ENCODE peak calls at places on chromosomes 11 and 22, in six cellular contexts. S is WTC11, Z is H1, R is HepG2, D is K562, C is GM12878. X is an unnamed sample.

GRCh38 chr22:17943533-17944204 is 80.7 kb downstream of the MICAL3 start:
- DNase-seq in C (no peak), D (no peak), R (no peak), Z (no peak), S (no peak), X (no peak)

GRCh38 chr22:24049978-24050377 is 38.9 kb downstream of the CABIN1 start:
- DNase-seq in D (no peak), C (no peak), R (no peak), Z (no peak), S (no peak), X (no peak)

GRCh38 chr11:65661599-65662246 is 993 bp downstream of the RELA start:
- DNase-seq in D (no peak), S (no peak), R (no peak), Z (no peak), C (no peak), X (no peak)

GRCh38 chr11:122556605-122557004 is 98.9 kb upstream of the UBASH3B start:
- DNase-seq in Z (no peak), S (peak; percentile 79), D (no peak), R (no peak), C (no peak), X (peak; percentile 74)

GRCh38 chr11:102197759-102198158 is 87.5 kb downstream of the YAP1 start:
- DNase-seq in D (no peak), R (peak; percentile 31), C (no peak), Z (peak; percentile 79), S (peak; percentile 67), X (peak; percentile 92)

GRCh38 chr11:62999649-63000048 is 14.9 kb upstream of the SLC22A6 start:
- DNase-seq in C (no peak), D (no peak), Z (no peak), R (no peak), S (no peak), X (no peak)

GRCh38 chr11:639324-639977 is 2.4 kb downstream of the DRD4 start:
- DNase-seq in S (no peak), D (no peak), C (no peak), R (no peak), Z (no peak), X (no peak)

GRCh38 chr11:29217901-29218300 is 798.9 kb downstream of the KCNA4 start:
- DNase-seq in C (no peak), D (no peak), S (no peak), Z (no peak), R (no peak), X (no peak)

GRCh38 chr11:1943977-1944376 is 3.2 kb upstream of the MRPL23 start:
- DNase-seq in S (no peak), Z (no peak), D (no peak), C (no peak), R (no peak), X (no peak)

GRCh38 chr22:17562906-17563870 is at the start of gene SLC25A18:
- DNase-seq in C (no peak), S (no peak), Z (no peak), D (peak; percentile 37), R (peak; percentile 53), X (peak; percentile 84)

GRCh38 chr11:103112364-103112763 is 3.1 kb downstream of the DYNC2H1 start:
- DNase-seq in C (no peak), S (no peak), R (no peak), Z (no peak), D (no peak), X (no peak)

GRCh38 chr11:62881579-62882427 is 1.1 kb downstream of the SLC3A2 start:
- DNase-seq in Z (peak; percentile 83), D (peak; percentile 94), C (peak; percentile 45), S (peak; percentile 95), R (peak; percentile 88), X (peak; percentile 96)

GRCh38 chr22:44331881-44332714 is 19.3 kb upstream of the SHISAL1 start:
- DNase-seq in D (no peak), S (no peak), Z (no peak), C (no peak), R (no peak), X (peak; percentile 68)

GRCh38 chr11:19076744-19077589 is 16.4 kb upstream of the MRGPRX2 start:
- DNase-seq in Z (no peak), C (no peak), D (peak; percentile 62), R (peak; percentile 32), S (peak; percentile 80), X (peak; percentile 69)

GRCh38 chr11:107849791-107850190 is 8.8 kb downstream of the SLC35F2 start:
- DNase-seq in D (no peak), Z (no peak), C (no peak), R (no peak), S (no peak), X (no peak)

GRCh38 chr11:67054851-67055523 is 1.7 kb upstream of the RHOD start:
- DNase-seq in S (no peak), D (peak; percentile 80), Z (no peak), C (no peak), R (peak; percentile 94), X (no peak)

GRCh38 chr11:100799445-100799844 is 112.4 kb downstream of the ARHGAP42 start:
- DNase-seq in Z (no peak), D (no peak), C (no peak), S (no peak), R (no peak), X (no peak)

GRCh38 chr11:30666817-30667216 is 80.7 kb upstream of the MPPED2 start:
- DNase-seq in Z (no peak), S (no peak), C (no peak), R (no peak), D (no peak), X (no peak)

GRCh38 chr22:37229805-37230672 is 14.0 kb downstream of the RAC2 start:
- DNase-seq in Z (no peak), C (peak; percentile 60), D (peak; percentile 82), R (no peak), S (no peak), X (no peak)

GRCh38 chr22:36419177-36419911 is 31.6 kb upstream of the MYH9 start:
- DNase-seq in S (no peak), C (no peak), Z (no peak), R (peak; percentile 100), D (peak; percentile 49), X (peak; percentile 38)

GRCh38 chr11:27464155-27464759 is 8.3 kb downstream of the LGR4 start:
- DNase-seq in Z (no peak), R (no peak), S (no peak), C (no peak), D (no peak), X (peak; percentile 55)

GRCh38 chr11:44596541-44597276 is 31.2 kb downstream of the CD82 start:
- DNase-seq in D (no peak), R (no peak), C (peak; percentile 84), Z (no peak), S (no peak), X (no peak)

GRCh38 chr11:18490319-18490718 is 34.7 kb downstream of the LDHAL6A start:
- DNase-seq in S (no peak), C (no peak), Z (no peak), D (no peak), R (no peak), X (no peak)

GRCh38 chr11:77020751-77021150 is 13.4 kb upstream of the B3GNT6 start:
- DNase-seq in S (no peak), Z (no peak), R (no peak), C (no peak), D (no peak), X (no peak)

GRCh38 chr11:109853156-109853776 is 239.9 kb upstream of the ZC3H12C start:
- DNase-seq in R (peak; percentile 15), S (no peak), C (peak; percentile 56), D (peak; percentile 29), Z (no peak), X (peak; percentile 71)

GRCh38 chr11:46617451-46618314 is at the start of gene ATG13:
- DNase-seq in C (no peak), Z (peak; percentile 23), S (peak; percentile 81), D (peak; percentile 92), R (peak; percentile 66), X (peak; percentile 81)

DNA sequence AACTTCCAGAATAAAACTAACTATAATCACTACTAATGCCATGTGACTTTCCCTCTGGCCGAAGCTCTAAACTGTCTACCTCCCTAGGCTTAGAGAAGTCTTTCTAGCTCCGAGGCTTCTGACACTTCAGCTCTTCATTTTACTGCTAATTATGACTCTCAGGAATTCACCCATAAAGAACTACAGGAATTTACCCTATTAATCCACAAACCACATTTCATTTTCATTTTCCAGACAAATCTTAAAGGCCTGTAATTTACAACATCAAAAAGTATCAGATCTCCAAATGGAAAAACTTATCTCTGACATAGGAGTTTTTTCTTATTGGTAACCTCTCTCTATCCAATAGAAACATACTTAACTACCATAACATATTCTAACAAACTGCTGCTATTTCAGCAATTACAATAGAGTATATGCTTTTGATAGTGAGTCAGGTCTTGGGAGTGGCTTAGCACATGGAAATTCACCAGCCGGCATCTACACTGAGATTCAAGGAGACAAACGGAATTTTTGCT is 33.4 kb downstream of the MRTFA start:
- DNase-seq in S (no peak), Z (no peak), R (no peak), D (no peak), C (no peak), X (no peak)
- TF ChIP-seq CREB1 in S (no peak), Z (no peak), R (no peak), D (no peak), C (no peak), X (no peak)

GRCh38 chr11:73404048-73404447 is 27.8 kb downstream of the RELT start:
- DNase-seq in S (peak; percentile 66), D (peak; percentile 76), Z (no peak), C (no peak), R (peak; percentile 74), X (peak; percentile 73)
- TF ChIP-seq CREB1 in S (no peak), D (peak; percentile 15), Z (no peak), C (no peak), R (no peak), X (no peak)

GRCh38 chr11:115249179-115249578 is 255.0 kb downstream of the CADM1 start:
- DNase-seq in Z (no peak), S (no peak), R (peak; percentile 58), D (no peak), C (no peak), X (no peak)

GRCh38 chr11:115247953-115248352 is 256.3 kb downstream of the CADM1 start:
- DNase-seq in D (no peak), R (peak; percentile 72), C (no peak), Z (no peak), S (no peak), X (no peak)

GRCh38 chr11:115244314-115244713 is 259.9 kb downstream of the CADM1 start:
- DNase-seq in Z (no peak), R (no peak), D (no peak), C (no peak), S (no peak), X (no peak)

GRCh38 chr11:115244758-115245157 is 259.5 kb downstream of the CADM1 start:
- DNase-seq in S (no peak), Z (no peak), R (no peak), D (no peak), C (no peak), X (no peak)

DNA sequence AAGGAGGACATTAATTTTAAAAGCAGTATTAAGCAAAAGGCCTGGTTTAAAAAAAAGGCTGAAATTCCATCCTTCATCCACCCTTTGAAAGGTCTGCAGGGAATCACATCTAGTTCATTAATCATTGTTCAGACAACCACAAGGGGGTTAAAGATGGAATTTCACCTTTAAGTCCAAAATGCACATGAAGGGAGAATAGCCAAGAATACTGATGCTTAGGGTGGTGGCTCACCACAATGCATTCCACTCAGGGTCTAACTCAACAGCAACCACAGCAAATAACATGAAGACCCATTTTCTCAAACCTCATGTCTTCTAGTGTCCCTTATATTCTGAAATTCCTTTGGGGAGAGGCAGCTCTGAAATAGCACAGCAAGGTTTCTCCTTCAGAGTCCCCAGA is 256.8 kb downstream of the CADM1 start:
- DNase-seq in R (peak; percentile 62), C (no peak), Z (no peak), D (no peak), S (no peak), X (no peak)
- TF ChIP-seq CREB1 in R (no peak), C (no peak), Z (no peak), D (no peak), S (no peak), X (no peak)

GRCh38 chr22:39308614-39309363 is 10.6 kb downstream of the RPL3 start:
- DNase-seq in S (no peak), C (no peak), D (no peak), R (no peak), Z (no peak), X (peak; percentile 48)
- TF ChIP-seq CREB1 in S (no peak), C (no peak), D (no peak), R (no peak), Z (no peak), X (no peak)

X was measured in GM23338.